ENCODE peak calls at places on chromosome 2, in seven cellular contexts. K is stimulated activated CD8-positive, alpha-beta memory T cell treated with anti-CD3 and anti-CD28 coated beads, Interleukin-12 subunit alpha, Interleukin-12 subunit beta, amount 100 ng/mL, for 4 hours; Z is anterior cingulate cortex; U is sigmoid colon; O is foreskin fibroblast; V is fibroblast of lung; I is transverse colon. T is an unnamed sample.

GRCh38 chr2:41937921-41938708 is 109.7 kb upstream of the PKDCC start:
- DNase-seq in K (no peak), Z (no peak), U (no peak), O (no peak), V (peak), I (no peak), T (no peak)

GRCh38 chr2:38075436-38076249 is at the start of gene CYP1B1:
- DNase-seq in K (no peak), Z (no peak), U (peak), O (no peak), V (peak), I (no peak), T (no peak)

GRCh38 chr2:64455545-64455944 is 1.6 kb downstream of the LGALSL start:
- DNase-seq in K (no peak), Z (no peak), U (no peak), O (no peak), V (no peak), I (no peak), T (no peak)

GRCh38 chr2:171158036-171158789 is 2.5 kb downstream of the TLK1 start:
- DNase-seq in K (no peak), Z (no peak), U (no peak), O (no peak), V (no peak), I (no peak), T (no peak)

GRCh38 chr2:241821460-241822263 is 12.7 kb downstream of the NEU4 start:
- DNase-seq in K (no peak), Z (no peak), U (peak), O (no peak), V (no peak), I (peak), T (no peak)

GRCh38 chr2:20205915-20206524 is 18.9 kb downstream of the SDC1 start:
- DNase-seq in K (no peak), Z (no peak), U (no peak), O (no peak), V (no peak), I (peak), T (no peak)

GRCh38 chr2:163681765-163682164 is 54.0 kb downstream of the FIGN start:
- DNase-seq in K (no peak), Z (no peak), U (peak), O (no peak), V (peak), I (no peak), T (peak)

GRCh38 chr2:145350011-145350410 is 830.1 kb upstream of the ZEB2 start:
- DNase-seq in K (no peak), Z (no peak), U (no peak), O (peak), V (peak), I (no peak), T (peak)

GRCh38 chr2:174971868-174972781 is 33.1 kb downstream of the CHN1 start:
- DNase-seq in K (no peak), Z (no peak), U (no peak), O (peak), V (peak), I (peak), T (no peak)

GRCh38 chr2:12980817-12981216 is 264.1 kb downstream of the TRIB2 start:
- DNase-seq in K (no peak), Z (no peak), U (no peak), O (no peak), V (no peak), I (no peak), T (no peak)

GRCh38 chr2:229270551-229271410 is at the start of gene PID1:
- DNase-seq in K (no peak), Z (no peak), U (peak), O (peak), V (peak), I (peak), T (peak)

GRCh38 chr2:64543006-64543697 is 19.0 kb downstream of the AFTPH start:
- DNase-seq in K (no peak), Z (no peak), U (no peak), O (no peak), V (no peak), I (no peak), T (no peak)

GRCh38 chr2:186771395-186771794 is 77.5 kb downstream of the FAM171B start:
- DNase-seq in K (no peak), Z (no peak), U (no peak), O (no peak), V (peak), I (no peak), T (no peak)

GRCh38 chr2:68203587-68203986 is 45.9 kb downstream of the PNO1 start:
- DNase-seq in K (no peak), Z (no peak), U (no peak), O (no peak), V (no peak), I (no peak), T (no peak)

GRCh38 chr2:27506587-27506986 is 9.9 kb downstream of the GCKR start:
- DNase-seq in K (no peak), Z (no peak), U (no peak), O (no peak), V (no peak), I (no peak), T (no peak)

GRCh38 chr2:201452856-201453643 is 1.5 kb downstream of the STRADB start:
- DNase-seq in K (no peak), Z (no peak), U (no peak), O (no peak), V (no peak), I (no peak), T (no peak)

GRCh38 chr2:41966920-41967319 is 80.9 kb upstream of the PKDCC start:
- DNase-seq in K (no peak), Z (peak), U (peak), O (no peak), V (no peak), I (peak), T (no peak)

GRCh38 chr2:102418421-102418961 is 4.5 kb upstream of the IL18RAP start:
- DNase-seq in K (no peak), Z (no peak), U (no peak), O (no peak), V (peak), I (no peak), T (no peak)

GRCh38 chr2:21431078-21431477 is 307.3 kb downstream of the TDRD15 start:
- DNase-seq in K (no peak), Z (no peak), U (no peak), O (no peak), V (no peak), I (no peak), T (no peak)

T was measured in MG63.